ENCODE peak calls at places on chromosomes 6 and 20, in four cellular contexts. H, I, U and X are unnamed samples. For H3K4me1, the result is how much of the 10 kb centered on the place peaks cover.

GRCh38 chr6:38676974-38677544 is 25.9 kb downstream of the GLO1 start:
- DNase-seq in H (no peak), I (no peak), U (no peak), X (no peak)

GRCh38 chr20:5580940-5581708 is 169.1 kb upstream of the SHLD1 start:
- DNase-seq in H (no peak), I (no peak), U (no peak), X (no peak)

GRCh38 chr20:2610941-2611720 is 41.3 kb upstream of the NOP56 start:
- DNase-seq in H (no peak), I (no peak), U (no peak), X (no peak)

GRCh38 chr6:82160255-82160990 is 87.1 kb downstream of the IBTK start:
- DNase-seq in H (no peak), I (no peak), U (no peak), X (no peak)

GRCh38 chr20:7650481-7650880 is 289.8 kb downstream of the HAO1 start:
- DNase-seq in H (no peak), I (no peak), U (no peak), X (no peak)

GRCh38 chr6:104680539-104680938 is 179.2 kb downstream of the HACE1 start:
- DNase-seq in H (no peak), I (no peak), U (no peak), X (no peak)

GRCh38 chr6:126372626-126373025 is 32.7 kb downstream of the CENPW start:
- DNase-seq in H (no peak), I (no peak), U (no peak), X (no peak)

GRCh38 chr6:113645576-113645970 is 211.6 kb upstream of the MARCKS start:
- DNase-seq in H (peak), I (peak), U (no peak), X (no peak)

GRCh38 chr6:87730310-87730709 is 28.3 kb upstream of the AKIRIN2 start:
- DNase-seq in H (peak), I (peak), U (no peak), X (no peak)

GRCh38 chr6:90285611-90286381 is 10.8 kb downstream of the BACH2 start:
- DNase-seq in H (peak), I (peak), U (peak), X (peak)

GRCh38 chr6:113433506-113433991 is 423.6 kb upstream of the MARCKS start:
- DNase-seq in H (peak), I (peak), U (no peak), X (no peak)

GRCh38 chr6:127515234-127515793 is 3.8 kb downstream of the MTCL3 start:
- DNase-seq in H (no peak), I (no peak), U (no peak), X (no peak)

GRCh38 chr6:11094411-11094851 is 797 bp downstream of the SMIM13 start:
- DNase-seq in H (peak), I (peak), U (no peak), X (peak)

GRCh38 chr20:2451939-2452732 is 18.5 kb downstream of the SNRPB start:
- DNase-seq in H (peak), I (peak), U (no peak), X (no peak)

GRCh38 chr20:38429301-38429700 is 5.8 kb downstream of the SNHG17 start:
- DNase-seq in H (no peak), I (no peak), U (no peak), X (no peak)

GRCh38 chr20:58888521-58889333 is 36.2 kb downstream of the GNAS start:
- DNase-seq in H (peak), I (peak), U (peak), X (peak)

GRCh38 chr6:71533939-71534379 is 245.3 kb downstream of the OGFRL1 start:
- DNase-seq in H (no peak), I (no peak), U (no peak), X (no peak)

GRCh38 chr6:35893246-35893645 is 27.7 kb downstream of the SRPK1 start:
- DNase-seq in H (no peak), I (no peak), U (no peak), X (no peak)

GRCh38 chr6:142915129-142915697 is 29.8 kb downstream of the HIVEP2 start:
- DNase-seq in H (no peak), I (no peak), U (no peak), X (no peak)

GRCh38 chr20:23520185-23520584 is 29.3 kb downstream of the CST8 start:
- DNase-seq in H (no peak), I (no peak), U (no peak), X (no peak)

GRCh38 chr20:2065111-2065510 is 36.5 kb upstream of the STK35 start:
- DNase-seq in H (no peak), I (no peak), U (no peak), X (no peak)

GRCh38 chr6:105430685-105431084 is 27.8 kb upstream of the PREP start:
- DNase-seq in H (no peak), I (no peak), U (no peak), X (no peak)

GRCh38 chr20:24049081-24049480 is 60.5 kb upstream of the GGTLC1 start:
- DNase-seq in H (no peak), I (no peak), U (no peak), X (no peak)

GRCh38 chr6:11298651-11299420 is 66.4 kb upstream of the NEDD9 start:
- DNase-seq in H (no peak), I (peak), U (no peak), X (no peak)

GRCh38 chr6:156420172-156420993 is 356.8 kb upstream of the ARID1B start:
- DNase-seq in H (no peak), I (no peak), U (no peak), X (no peak)

GRCh38 chr20:63552481-63553249 is 1.3 kb upstream of the FNDC11 start:
- DNase-seq in H (no peak), I (no peak), U (no peak), X (no peak)

GRCh38 chr20:53345536-53346070 is 248.0 kb downstream of the ZNF217 start:
- DNase-seq in H (no peak), I (no peak), U (no peak), X (no peak)

GRCh38 chr20:58001381-58001780 is 227.1 kb downstream of the ANKRD60 start:
- DNase-seq in H (peak), I (no peak), U (no peak), X (peak)

GRCh38 chr6:111274593-111275217 is 187.4 kb downstream of the SLC16A10 start:
- DNase-seq in H (no peak), I (no peak), U (no peak), X (no peak)

GRCh38 chr6:83615025-83615999 is 93.6 kb downstream of the SNAP91 start:
- DNase-seq in H (no peak), I (no peak), U (no peak), X (peak)

DNA sequence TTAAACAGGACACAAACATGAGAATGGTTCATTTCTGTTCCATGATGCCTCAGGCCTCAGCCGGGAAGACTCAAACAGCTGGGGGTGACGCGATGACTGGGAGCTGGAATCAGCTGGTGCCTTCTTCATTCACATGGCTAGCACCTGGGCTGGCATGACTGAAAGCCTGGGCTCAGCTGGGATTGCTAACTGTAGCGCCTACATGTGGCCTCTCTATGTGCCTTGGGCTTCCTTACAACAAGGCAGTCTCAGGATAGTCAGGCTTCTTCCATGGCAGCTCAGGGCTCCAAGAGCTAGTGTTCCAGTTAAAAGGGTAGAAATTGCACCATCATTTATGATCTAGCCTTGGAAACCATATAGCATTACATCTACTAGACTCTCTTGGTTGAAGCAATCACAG is 6.4 kb upstream of the WFDC2 start:
- DNase-seq in H (no peak), I (no peak), U (no peak), X (no peak)
- H3K4me1 ChIP-seq in H (under half), I (under half), U (under half), X (under half)

GRCh38 chr20:47351643-47352331 is 4.7 kb downstream of the ZMYND8 start:
- DNase-seq in H (no peak), I (no peak), U (no peak), X (peak)
- TF ChIP-seq POLR2A in H (no peak), I (no peak), U (no peak), X (no peak)

DNA sequence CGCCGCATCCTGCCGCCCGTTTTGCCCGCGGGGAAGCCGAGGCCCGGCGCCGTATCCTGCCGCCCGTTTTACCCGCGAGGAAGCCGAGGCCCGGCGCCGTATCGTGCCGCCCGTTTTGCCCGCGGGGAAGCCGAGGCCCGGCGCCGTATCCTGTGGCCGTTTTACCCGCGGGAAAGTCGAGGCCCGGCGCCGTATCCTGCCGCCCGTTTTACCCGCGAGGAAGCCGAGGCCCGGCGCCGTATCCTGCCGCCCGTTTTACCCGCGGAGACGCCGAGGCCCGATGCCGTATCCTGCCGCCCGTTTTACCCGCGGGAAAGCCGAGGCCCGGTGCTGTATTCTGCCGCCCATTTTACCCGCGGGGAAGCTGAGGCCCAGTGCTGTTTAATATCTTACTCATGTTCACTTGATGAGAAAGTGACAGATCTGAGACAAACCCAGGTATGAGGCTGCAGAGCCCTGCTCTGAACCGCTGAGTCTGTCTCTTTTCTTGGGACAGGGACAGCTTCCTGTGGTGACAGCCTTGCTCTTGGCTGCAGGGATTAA is 129.4 kb downstream of the CDH26 start:
- DNase-seq in H (no peak), I (no peak), U (no peak), X (no peak)
- H3K4me3 ChIP-seq in H (no peak), I (peak), U (no peak), X (no peak)

DNA sequence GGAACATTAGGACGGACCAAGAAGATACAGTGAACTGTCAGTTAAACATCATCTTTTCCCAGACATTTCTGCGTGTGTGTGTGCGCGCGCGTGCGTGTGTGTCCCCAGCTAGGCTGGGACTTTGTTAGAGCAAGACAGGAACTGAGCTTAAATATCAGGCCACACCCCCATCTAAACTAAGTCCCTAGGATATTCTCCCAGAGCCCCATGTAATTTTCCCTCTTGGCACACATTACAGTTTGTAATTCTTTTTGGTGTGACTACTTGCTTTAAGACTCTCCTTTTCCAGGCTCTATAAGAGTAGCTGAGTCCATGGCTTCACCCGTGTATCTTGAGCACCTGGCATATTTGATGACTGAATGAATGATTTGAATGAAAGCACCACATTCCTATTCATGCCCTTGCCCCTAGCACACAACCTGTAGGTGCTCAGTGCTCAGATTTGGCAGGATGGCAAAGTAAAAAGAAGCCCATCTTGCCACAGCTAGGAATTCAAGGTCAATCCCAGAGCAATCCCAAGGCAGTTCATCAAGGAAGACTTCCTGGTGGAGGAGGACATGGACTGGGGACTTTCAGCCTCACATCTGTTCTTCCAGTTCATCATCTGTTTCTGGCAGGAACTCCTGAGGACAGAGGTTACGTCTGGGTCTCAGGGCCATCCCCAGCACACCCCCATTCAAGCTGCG is 69.2 kb downstream of the MRPL14 start:
- DNase-seq in H (no peak), I (no peak), U (no peak), X (no peak)
- H3K4me1 ChIP-seq in H (under half), I (under half), U (half or more), X (half or more)

GRCh38 chr20:19814241-19814640 is 56.2 kb downstream of the RIN2 start:
- DNase-seq in H (no peak), I (no peak), U (no peak), X (no peak)

GRCh38 chr20:19813839-19814238 is 55.8 kb downstream of the RIN2 start:
- DNase-seq in H (no peak), I (no peak), U (no peak), X (no peak)

GRCh38 chr20:19817017-19817416 is 59.0 kb downstream of the RIN2 start:
- DNase-seq in H (peak), I (no peak), U (no peak), X (no peak)

GRCh38 chr20:19816386-19816785 is 58.3 kb downstream of the RIN2 start:
- DNase-seq in H (no peak), I (no peak), U (no peak), X (no peak)

DNA sequence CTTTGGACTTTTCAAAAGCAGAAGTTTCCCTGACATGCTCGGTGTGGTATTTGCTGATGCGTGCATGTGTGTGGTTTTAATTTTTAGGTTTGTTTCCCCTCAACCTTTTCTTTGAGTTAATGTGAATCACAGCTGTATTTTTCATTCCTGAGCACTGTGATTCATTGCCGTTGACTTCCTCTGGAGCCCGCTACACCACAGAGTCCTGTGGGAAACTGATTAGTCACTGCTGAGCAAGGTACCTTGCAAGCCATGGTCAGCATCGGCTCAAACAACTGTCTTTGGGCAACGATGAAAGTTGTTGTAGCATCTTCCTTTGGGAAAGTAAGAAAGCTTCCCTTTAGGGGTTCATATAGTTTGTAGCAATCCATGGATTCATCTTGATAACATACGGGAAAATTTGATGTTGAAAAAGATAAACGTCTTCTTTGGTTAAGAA is 57.5 kb downstream of the RIN2 start:
- DNase-seq in H (peak), I (no peak), U (no peak), X (no peak)
- TF ChIP-seq POLR2A in H (no peak), I (no peak), U (no peak), X (no peak)

DNA sequence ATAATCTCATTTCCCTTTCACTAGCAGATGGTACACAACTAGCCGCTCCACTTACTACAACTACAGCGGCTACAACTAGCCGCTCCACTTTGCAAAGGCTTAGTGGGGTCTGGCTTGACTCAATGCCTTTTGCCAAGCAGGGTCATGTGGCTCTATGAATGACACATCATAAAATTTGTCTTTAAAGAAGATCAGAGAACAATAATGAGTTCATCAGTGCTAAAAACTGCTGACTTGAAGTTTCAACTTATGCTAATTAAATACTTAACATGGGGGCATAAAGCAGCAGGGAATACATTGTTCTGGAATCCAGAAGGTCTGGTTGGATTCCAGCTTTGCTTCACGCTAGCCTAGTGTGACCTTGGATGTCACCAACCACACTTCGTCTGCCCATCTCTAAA is 2.0 kb upstream of the MICAL1 start:
- DNase-seq in H (no peak), I (no peak), U (no peak), X (no peak)
- H3K4me3 ChIP-seq in H (no peak), I (no peak), U (no peak), X (no peak)

GRCh38 chr6:131951576-131952230 is 531 bp upstream of the CCN2 start:
- DNase-seq in H (no peak), I (no peak), U (no peak), X (no peak)
- H3K4me1 ChIP-seq in H (under half), I (under half), U (under half), X (under half)

GRCh38 chr20:31665753-31666152 is 28.0 kb downstream of the COX4I2 start:
- DNase-seq in H (no peak), I (no peak), U (no peak), X (no peak)

GRCh38 chr20:31667315-31668285 is 29.9 kb downstream of the COX4I2 start:
- DNase-seq in H (peak), I (no peak), U (no peak), X (no peak)

GRCh38 chr20:31664696-31665354 is 27.1 kb downstream of the COX4I2 start:
- DNase-seq in H (no peak), I (peak), U (no peak), X (no peak)

GRCh38 chr20:31663838-31664695 is 26.4 kb downstream of the COX4I2 start:
- DNase-seq in H (no peak), I (peak), U (no peak), X (no peak)

GRCh38 chr20:31666258-31667042 is 28.7 kb downstream of the COX4I2 start:
- DNase-seq in H (peak), I (no peak), U (no peak), X (peak)
- TF ChIP-seq POLR2A in H (no peak), I (no peak), U (no peak), X (no peak)

GRCh38 chr6:26064619-26065257 is 22.5 kb upstream of the HFE start:
- DNase-seq in H (peak), I (peak), U (no peak), X (no peak)

GRCh38 chr6:26071135-26071534 is 16.1 kb upstream of the HFE start:
- DNase-seq in H (peak), I (no peak), U (no peak), X (no peak)

GRCh38 chr6:26068036-26068435 is 19.2 kb upstream of the HFE start:
- DNase-seq in H (no peak), I (no peak), U (no peak), X (no peak)

GRCh38 chr6:26067367-26067766 is 19.9 kb upstream of the HFE start:
- DNase-seq in H (no peak), I (peak), U (no peak), X (no peak)

GRCh38 chr6:26065952-26066380 is 21.3 kb upstream of the HFE start:
- DNase-seq in H (peak), I (peak), U (no peak), X (no peak)
- H3K4me3 ChIP-seq in H (no peak), I (no peak), U (no peak), X (no peak)

DNA sequence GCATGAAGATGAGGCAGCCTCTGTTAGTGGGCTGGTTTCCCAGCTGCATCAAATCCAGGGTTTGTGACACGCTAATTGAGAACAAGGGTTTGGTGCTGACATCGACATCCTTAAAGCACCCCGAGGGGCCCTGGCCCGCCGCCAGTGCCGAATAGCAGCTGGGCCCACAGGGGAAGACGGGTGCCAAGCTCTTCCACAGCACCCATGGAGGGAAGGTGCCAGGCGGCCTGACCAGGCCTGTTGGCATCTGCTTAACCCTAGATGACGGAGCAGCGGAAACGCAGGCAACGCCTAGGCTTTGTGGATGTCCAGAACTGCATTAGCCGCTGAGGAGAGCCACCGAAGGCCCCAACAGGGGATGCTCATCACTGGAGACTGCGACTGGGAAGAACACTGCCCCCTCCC is 16.0 kb downstream of the UQCC2 start:
- DNase-seq in H (no peak), I (no peak), U (no peak), X (no peak)
- H3K4me1 ChIP-seq in H (under half), I (under half), U (half or more), X (half or more)